ENCODE peak calls at places on chromosomes 1 and 21, in ten cellular contexts. M is A549, H is stomach, I is HCT116, V is BE2C, E is fibroblast of lung, C is upper lobe of right lung, W is ascending aorta, X is sigmoid colon, D is epithelial cell of esophagus. S is an unnamed sample.

GRCh38 chr1:31714442-31715096 is 10.8 kb upstream of the COL16A1 start:
- DNase-seq in I (no peak), D (peak), E (peak), X (peak), V (peak), H (peak), W (peak), C (no peak), M (peak), S (no peak)

GRCh38 chr1:247517795-247518612 is 18.2 kb downstream of the OR2C3 start:
- DNase-seq in V (no peak), I (no peak), H (no peak), E (no peak), C (no peak), D (no peak), W (no peak), X (no peak), M (no peak), S (no peak)

GRCh38 chr1:225961659-225962439 is 20.8 kb upstream of the LEFTY2 start:
- DNase-seq in I (no peak), X (peak), D (no peak), M (no peak), W (no peak), C (no peak), E (no peak), V (no peak), H (no peak), S (no peak)

GRCh38 chr1:54347955-54348699 is 58.1 kb downstream of the SSBP3 start:
- DNase-seq in E (no peak), V (no peak), C (peak), W (no peak), I (no peak), X (no peak), D (no peak), M (no peak), H (peak), S (no peak)

GRCh38 chr1:243471754-243472725 is 216.2 kb downstream of the SDCCAG8 start:
- DNase-seq in M (no peak), D (peak), X (no peak), I (no peak), C (no peak), E (no peak), H (no peak), V (no peak), W (no peak), S (no peak)

GRCh38 chr1:200317236-200317635 is 92.6 kb downstream of the ZNF281 start:
- DNase-seq in D (peak), V (no peak), C (no peak), E (peak), M (no peak), H (no peak), I (no peak), W (no peak), X (no peak), S (no peak)

GRCh38 chr1:175073633-175074032 is 6.0 kb downstream of the TNN start:
- DNase-seq in E (no peak), C (no peak), V (no peak), M (no peak), X (no peak), D (no peak), I (no peak), H (no peak), W (no peak), S (no peak)

GRCh38 chr21:16205527-16205926 is 475.7 kb downstream of the USP25 start:
- DNase-seq in V (no peak), C (no peak), D (no peak), X (no peak), W (no peak), H (no peak), M (no peak), E (no peak), I (no peak), S (no peak)

GRCh38 chr21:38921511-38922215 is 115.9 kb downstream of the ETS2 start:
- DNase-seq in E (no peak), I (no peak), H (no peak), W (no peak), M (no peak), D (no peak), V (no peak), X (no peak), C (no peak), S (no peak)

GRCh38 chr1:42420911-42421585 is 34.8 kb downstream of the ZMYND12 start:
- DNase-seq in D (peak), W (no peak), E (peak), M (no peak), V (peak), C (no peak), H (no peak), I (no peak), X (peak), S (peak)

GRCh38 chr21:37560385-37560784 is 193.8 kb downstream of the DYRK1A start:
- DNase-seq in X (no peak), W (no peak), M (no peak), V (no peak), I (no peak), C (no peak), D (no peak), E (no peak), H (no peak), S (no peak)

GRCh38 chr1:55423376-55423775 is 208.2 kb upstream of the USP24 start:
- DNase-seq in H (no peak), C (no peak), V (no peak), D (no peak), I (no peak), X (no peak), E (no peak), W (no peak), M (no peak), S (no peak)

GRCh38 chr1:84907095-84907827 is 14.3 kb upstream of the LPAR3 start:
- DNase-seq in M (no peak), W (no peak), H (no peak), I (no peak), E (no peak), C (no peak), D (peak), X (no peak), V (no peak), S (peak)

GRCh38 chr1:48898894-48899293 is 122.2 kb upstream of the BEND5 start:
- DNase-seq in H (no peak), C (no peak), W (no peak), V (no peak), X (no peak), M (no peak), I (no peak), E (no peak), D (no peak), S (no peak)

GRCh38 chr1:109826930-109827349 is 63.2 kb upstream of the EPS8L3 start:
- DNase-seq in H (no peak), W (peak), D (no peak), V (no peak), X (no peak), C (peak), M (no peak), I (no peak), E (no peak), S (no peak)

GRCh38 chr1:145751491-145752021 is 32.3 kb downstream of the CD160 start:
- DNase-seq in V (no peak), M (no peak), X (no peak), H (no peak), C (no peak), W (no peak), E (peak), I (no peak), D (peak), S (peak)

GRCh38 chr1:83026745-83027144 is 972.2 kb downstream of the TTLL7 start:
- DNase-seq in W (no peak), M (no peak), X (no peak), E (peak), D (no peak), I (no peak), H (no peak), V (no peak), C (no peak), S (no peak)
- H3K4me3 ChIP-seq in W (no peak), M (no peak), X (no peak), E (no peak), D (no peak), I (no peak), H (no peak), V (no peak), C (no peak), S (no peak)

DNA sequence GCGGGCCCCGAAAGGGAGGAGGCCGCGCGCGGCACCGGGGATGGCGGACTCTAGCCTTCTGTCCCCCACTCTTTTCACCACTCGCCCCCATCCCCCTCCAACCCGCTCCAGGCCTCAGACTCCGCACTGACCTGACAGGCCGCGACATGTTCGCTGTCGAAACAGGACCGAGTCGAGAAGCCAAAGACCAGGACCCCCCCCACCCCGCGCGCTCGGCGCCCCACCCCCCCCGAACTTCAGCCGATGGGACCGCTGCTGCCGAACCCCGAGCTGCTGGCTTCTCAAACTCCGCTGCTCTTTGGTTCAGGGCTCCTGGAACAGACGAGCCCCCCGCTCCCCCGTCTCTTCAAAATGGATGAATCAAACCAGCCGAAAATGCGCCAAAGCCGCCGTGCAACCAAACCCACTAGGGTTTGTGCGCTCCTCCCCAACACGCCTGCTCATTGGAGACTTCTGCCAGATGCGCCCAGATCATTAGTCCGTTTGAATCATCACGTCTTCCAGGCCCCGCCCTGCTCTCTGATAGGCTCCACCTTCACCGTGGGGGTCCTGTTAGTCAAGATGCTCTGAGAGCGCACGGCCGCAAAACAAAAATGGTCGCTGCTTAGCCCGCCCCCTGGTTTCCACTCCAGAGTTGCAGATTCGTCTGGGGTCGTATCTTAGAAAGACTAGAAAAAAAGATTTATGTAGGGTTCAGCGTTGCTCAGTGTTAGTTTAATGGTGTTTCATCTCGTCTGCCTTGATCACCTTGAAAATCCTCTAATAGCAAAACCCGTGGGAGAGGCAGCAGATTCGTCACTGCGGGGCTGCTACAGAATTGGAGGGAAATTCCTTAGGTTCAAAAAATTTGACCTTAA is at the start of gene NUCKS1:
- DNase-seq in W (peak), D (peak), V (peak), X (peak), M (peak), E (peak), H (peak), C (peak), I (peak), S (peak)
- TF ChIP-seq CTCF in W (no peak), D (peak), V (peak), X (no peak), M (no peak), E (peak), H (no peak), C (peak), I (no peak), S (peak)

GRCh38 chr1:37035014-37035686 is 835 bp upstream of the GRIK3 start:
- DNase-seq in C (no peak), D (no peak), H (no peak), V (no peak), M (no peak), I (no peak), W (no peak), X (no peak), E (no peak), S (no peak)
- H3K4me3 ChIP-seq in C (no peak), D (no peak), H (no peak), V (peak), M (no peak), I (no peak), W (no peak), X (peak), E (no peak), S (no peak)

GRCh38 chr1:51792864-51793263 is 85.7 kb downstream of the NRDC start:
- DNase-seq in C (no peak), D (peak), V (no peak), M (no peak), X (no peak), E (peak), I (no peak), H (no peak), W (no peak), S (peak)
- TF ChIP-seq CTCF in C (no peak), D (no peak), V (no peak), M (no peak), X (no peak), E (no peak), I (no peak), H (no peak), W (no peak), S (no peak)

GRCh38 chr1:27861436-27861835 is 10.9 kb upstream of the THEMIS2 start:
- DNase-seq in E (no peak), H (no peak), W (no peak), M (no peak), I (no peak), V (no peak), X (no peak), D (no peak), C (peak), S (no peak)
- H3K4me3 ChIP-seq in E (no peak), H (no peak), W (no peak), M (no peak), I (no peak), V (no peak), X (no peak), D (no peak), C (no peak), S (no peak)